ENCODE peak calls at places on chromosomes 6 and 20, in six cellular contexts. G, S, W, Z, R and L are unnamed samples.

GRCh38 chr6:118659513-118660217 is 8.3 kb upstream of the CEP85L start:
- DNase-seq in Z (no peak), R (no peak), W (no peak), G (no peak), S (no peak), L (no peak)

GRCh38 chr20:18679020-18679419 is 91.2 kb downstream of the DTD1 start:
- DNase-seq in W (no peak), Z (peak; percentile 24), R (no peak), G (peak; percentile 8), S (peak; percentile 39), L (no peak)

GRCh38 chr6:106495014-106495413 is 134.3 kb downstream of the RTN4IP1 start:
- DNase-seq in G (no peak), R (no peak), S (no peak), Z (no peak), W (no peak), L (no peak)

GRCh38 chr20:51696304-51697118 is 71.7 kb downstream of the ATP9A start:
- DNase-seq in G (no peak), W (no peak), R (no peak), Z (peak; percentile 50), S (no peak), L (no peak)

GRCh38 chr6:89037156-89037900 is 43.2 kb upstream of the PNRC1 start:
- DNase-seq in W (no peak), G (no peak), R (no peak), Z (peak; percentile 91), S (no peak), L (no peak)

GRCh38 chr6:16570946-16571345 is 190.3 kb downstream of the ATXN1 start:
- DNase-seq in R (no peak), G (no peak), Z (no peak), W (no peak), S (no peak), L (no peak)

GRCh38 chr6:114747995-114748625 is 405.3 kb upstream of the HS3ST5 start:
- DNase-seq in W (no peak), R (no peak), Z (peak; percentile 61), S (peak; percentile 45), G (peak; percentile 14), L (peak; percentile 70)

GRCh38 chr6:48061630-48062029 is 49.4 kb downstream of the PTCHD4 start:
- DNase-seq in R (no peak), W (no peak), Z (peak; percentile 30), G (no peak), S (peak; percentile 12), L (no peak)

GRCh38 chr6:129525055-129525454 is 184.9 kb downstream of the ARHGAP18 start:
- DNase-seq in G (no peak), R (no peak), S (peak; percentile 70), W (no peak), Z (no peak), L (no peak)

GRCh38 chr20:29741594-29741893 is 1515.9 kb upstream of the DEFB115 start:
- DNase-seq in G (no peak), S (no peak), W (no peak), R (no peak), Z (no peak), L (no peak)

GRCh38 chr6:32968770-32969684 is 633 bp downstream of the BRD2 start:
- DNase-seq in G (peak; percentile 87), Z (peak; percentile 93), S (peak; percentile 77), W (peak; percentile 92), R (peak; percentile 90), L (peak; percentile 80)

GRCh38 chr20:7798176-7798575 is 142.1 kb downstream of the HAO1 start:
- DNase-seq in Z (peak; percentile 55), W (no peak), G (no peak), R (no peak), S (no peak), L (no peak)

GRCh38 chr6:39893286-39893685 is 41.0 kb downstream of the MOCS1 start:
- DNase-seq in Z (no peak), R (no peak), S (no peak), W (no peak), G (no peak), L (no peak)

GRCh38 chr20:16714765-16715164 is 15.1 kb upstream of the SNRPB2 start:
- DNase-seq in W (no peak), Z (no peak), G (no peak), S (no peak), R (no peak), L (no peak)

GRCh38 chr6:53152576-53152975 is 3.9 kb upstream of the GCM1 start:
- DNase-seq in W (no peak), Z (no peak), R (no peak), S (no peak), G (no peak), L (peak; percentile 73)

GRCh38 chr6:133512410-133513016 is 271.4 kb downstream of the EYA4 start:
- DNase-seq in S (peak; percentile 67), R (no peak), G (peak; percentile 64), W (peak; percentile 39), Z (peak; percentile 65), L (peak; percentile 69)

GRCh38 chr6:126804255-126805064 is 314.0 kb upstream of the RSPO3 start:
- DNase-seq in Z (peak; percentile 67), W (no peak), S (peak; percentile 55), R (no peak), G (peak; percentile 43), L (peak; percentile 69)

GRCh38 chr6:50699086-50699886 is 14.0 kb upstream of the TFAP2D start:
- DNase-seq in R (no peak), Z (no peak), W (peak; percentile 41), S (no peak), G (no peak), L (no peak)

GRCh38 chr6:66226099-66226498 is 519.1 kb upstream of the EYS start:
- DNase-seq in W (no peak), R (no peak), S (no peak), Z (no peak), G (no peak), L (no peak)

GRCh38 chr20:17500271-17500670 is 30.9 kb downstream of the BFSP1 start:
- DNase-seq in G (no peak), S (no peak), W (no peak), Z (no peak), R (no peak), L (no peak)

GRCh38 chr6:117404548-117404947 is 21.2 kb downstream of the ROS1 start:
- DNase-seq in R (no peak), G (no peak), S (peak; percentile 21), Z (peak; percentile 3), W (no peak), L (no peak)

GRCh38 chr20:50318709-50319108 is 128.1 kb downstream of the CEBPB start:
- DNase-seq in G (no peak), Z (no peak), R (no peak), W (no peak), S (no peak), L (no peak)

GRCh38 chr20:44091026-44091425 is 96.0 kb downstream of the JPH2 start:
- DNase-seq in G (no peak), R (no peak), Z (no peak), S (no peak), W (peak; percentile 35), L (no peak)

GRCh38 chr6:43934803-43935602 is 165.0 kb downstream of the VEGFA start:
- DNase-seq in W (no peak), S (no peak), R (no peak), Z (no peak), G (no peak), L (peak; percentile 5)

GRCh38 chr6:43935921-43936320 is 165.9 kb downstream of the VEGFA start:
- DNase-seq in S (no peak), R (no peak), W (peak; percentile 11), G (no peak), Z (no peak), L (no peak)

GRCh38 chr6:43932259-43932900 is 162.4 kb downstream of the VEGFA start:
- DNase-seq in R (no peak), G (no peak), S (no peak), W (no peak), Z (no peak), L (no peak)

GRCh38 chr6:43933111-43933885 is 163.3 kb downstream of the VEGFA start:
- DNase-seq in W (no peak), G (no peak), Z (peak; percentile 78), S (peak; percentile 78), R (no peak), L (no peak)

GRCh38 chr6:43934183-43934802 is 164.3 kb downstream of the VEGFA start:
- DNase-seq in R (no peak), W (no peak), S (no peak), G (no peak), Z (no peak), L (no peak)
- H4K91ac ChIP-seq in R (no peak overlapping the region), W (no peak overlapping the region), S (peak overlapping the region; percentile 83), G (no peak overlapping the region), Z (no peak overlapping the region), L (no peak overlapping the region)

GRCh38 chr6:143647712-143648111 is 30.1 kb upstream of the PHACTR2 start:
- DNase-seq in R (no peak), S (no peak), G (no peak), W (peak; percentile 34), Z (no peak), L (no peak)
- H4K91ac ChIP-seq in R (no peak overlapping the region), S (no peak overlapping the region), G (no peak overlapping the region), W (no peak overlapping the region), Z (no peak overlapping the region), L (no peak overlapping the region)

DNA sequence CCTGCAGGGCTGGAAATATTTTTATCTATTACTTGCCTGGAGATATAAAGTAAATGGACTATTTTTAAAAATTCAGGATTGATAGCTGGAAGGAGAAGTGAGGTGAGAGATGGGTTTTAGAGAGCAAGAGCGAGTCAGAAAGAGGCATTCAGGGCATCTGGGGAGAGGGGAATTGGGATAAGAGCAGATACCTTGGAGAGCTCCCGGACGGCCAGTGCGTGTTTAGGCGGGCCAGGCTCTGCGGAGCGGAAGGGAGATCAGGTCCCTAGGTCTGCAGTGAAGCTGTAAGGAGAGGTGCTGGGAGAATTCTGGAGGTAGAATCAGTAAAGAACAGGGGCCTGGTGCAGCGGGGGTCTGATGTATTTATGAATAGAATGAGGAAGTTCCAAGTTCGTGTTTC is 47.4 kb upstream of the FAM83D start:
- DNase-seq in W (peak; percentile 61), G (peak; percentile 44), R (no peak), S (peak; percentile 19), Z (peak; percentile 28), L (peak; percentile 21)
- H4K91ac ChIP-seq in W (no peak overlapping the region), G (no peak overlapping the region), R (no peak overlapping the region), S (no peak overlapping the region), Z (no peak overlapping the region), L (no peak overlapping the region)

GRCh38 chr20:46073024-46073423 is 16.7 kb downstream of the NCOA5 start:
- DNase-seq in G (no peak), R (no peak), S (no peak), W (no peak), Z (no peak), L (no peak)

GRCh38 chr20:46073443-46073842 is 16.3 kb downstream of the NCOA5 start:
- DNase-seq in G (no peak), S (no peak), R (no peak), W (no peak), Z (no peak), L (no peak)

GRCh38 chr20:46071573-46071972 is 18.2 kb downstream of the NCOA5 start:
- DNase-seq in R (no peak), G (no peak), Z (no peak), W (no peak), S (no peak), L (no peak)

GRCh38 chr20:46076806-46077205 is 13.0 kb downstream of the NCOA5 start:
- DNase-seq in W (no peak), S (no peak), G (no peak), R (no peak), Z (no peak), L (no peak)

DNA sequence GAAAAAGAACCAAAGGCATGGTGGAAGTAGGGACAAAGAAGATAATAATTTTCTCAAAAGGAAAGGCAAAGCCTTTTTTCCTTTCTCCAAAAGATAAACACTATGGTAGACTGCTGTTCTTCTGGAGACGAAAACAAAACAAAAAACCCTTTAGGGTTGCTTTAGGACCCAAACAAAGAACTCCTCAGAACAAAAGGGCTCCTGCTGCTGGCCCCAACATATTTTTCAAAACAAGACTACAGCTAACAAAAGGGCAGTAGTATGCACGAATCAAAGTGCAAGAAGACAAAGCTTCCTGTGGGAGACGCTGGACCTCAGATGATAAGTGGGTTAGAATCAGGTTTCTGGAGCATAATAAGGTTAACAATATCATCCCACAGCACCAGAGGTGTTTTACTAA is 15.8 kb downstream of the NCOA5 start:
- DNase-seq in G (no peak), S (no peak), W (no peak), R (no peak), Z (no peak), L (no peak)
- H4K91ac ChIP-seq in G (no peak overlapping the region), S (no peak overlapping the region), W (no peak overlapping the region), R (no peak overlapping the region), Z (no peak overlapping the region), L (no peak overlapping the region)